ENCODE peak calls at places on chromosomes 16 and 17, in seven cellular contexts. E is GM19239; C is frontal cortex; W is A172; P is ACHN; U is activated CD8-positive, alpha-beta memory T cell treated with anti-CD3 and anti-CD28 coated beads for 4 hours; I is amniotic stem cell. M is an unnamed sample.

GRCh38 chr16:12584488-12585233 is 219.0 kb downstream of the CPPED1 start:
- DNase-seq in E (no peak), C (no peak), W (peak), P (no peak), U (no peak), I (no peak), M (no peak)

GRCh38 chr16:1788095-1788707 is 5.3 kb downstream of the IGFALS start:
- DNase-seq in E (no peak), C (no peak), W (no peak), P (no peak), U (no peak), I (no peak), M (no peak)

GRCh38 chr17:74128456-74128855 is 75.0 kb upstream of the RPL38 start:
- DNase-seq in E (no peak), C (no peak), W (no peak), P (no peak), U (no peak), I (no peak), M (no peak)

GRCh38 chr16:68642436-68643064 is 2.6 kb upstream of the CDH3 start:
- DNase-seq in E (no peak), C (no peak), W (no peak), P (no peak), U (no peak), I (no peak), M (no peak)

GRCh38 chr17:34725740-34726139 is 146.4 kb downstream of the TMEM132E start:
- DNase-seq in E (no peak), C (no peak), W (no peak), P (no peak), U (no peak), I (no peak), M (no peak)

GRCh38 chr16:67284699-67285646 is 5.6 kb downstream of the PLEKHG4 start:
- DNase-seq in E (no peak), C (no peak), W (peak), P (peak), U (no peak), I (no peak), M (peak)

GRCh38 chr17:32491371-32492280 is 4.8 kb downstream of the CDK5R1 start:
- DNase-seq in E (no peak), C (no peak), W (no peak), P (no peak), U (no peak), I (no peak), M (no peak)

GRCh38 chr16:48603647-48604376 is 6.2 kb downstream of the N4BP1 start:
- DNase-seq in E (no peak), C (no peak), W (no peak), P (no peak), U (no peak), I (no peak), M (no peak)

GRCh38 chr17:47275245-47275984 is 21.8 kb downstream of the ITGB3 start:
- DNase-seq in E (no peak), C (no peak), W (peak), P (no peak), U (no peak), I (peak), M (peak)

GRCh38 chr17:19317359-19318095 is 45.0 kb downstream of the B9D1 start:
- DNase-seq in E (no peak), C (peak), W (no peak), P (peak), U (no peak), I (peak), M (peak)

GRCh38 chr16:81956213-81956948 is 54.9 kb downstream of the SDR42E1 start:
- DNase-seq in E (no peak), C (no peak), W (no peak), P (no peak), U (no peak), I (no peak), M (no peak)

GRCh38 chr16:14043278-14043677 is 27.8 kb upstream of the MRTFB start:
- DNase-seq in E (no peak), C (no peak), W (no peak), P (no peak), U (no peak), I (no peak), M (no peak)

GRCh38 chr16:84138824-84139627 is 6.0 kb downstream of the HSDL1 start:
- DNase-seq in E (peak), C (no peak), W (peak), P (no peak), U (no peak), I (no peak), M (peak)

GRCh38 chr17:68293490-68294195 is 2.3 kb downstream of the ARSG start:
- DNase-seq in E (no peak), C (no peak), W (no peak), P (no peak), U (no peak), I (no peak), M (no peak)

GRCh38 chr17:78529871-78530670 is 47.1 kb downstream of the DNAH17 start:
- DNase-seq in E (no peak), C (peak), W (no peak), P (no peak), U (no peak), I (no peak), M (no peak)

GRCh38 chr17:2911035-2911754 is 115.0 kb downstream of the RAP1GAP2 start:
- DNase-seq in E (no peak), C (no peak), W (no peak), P (no peak), U (no peak), I (no peak), M (no peak)

GRCh38 chr17:63842173-63842539 is 329 bp downstream of the SMARCD2 start:
- DNase-seq in E (no peak), C (no peak), W (no peak), P (no peak), U (no peak), I (no peak), M (no peak)

GRCh38 chr17:2867441-2868424 is 71.5 kb downstream of the RAP1GAP2 start:
- DNase-seq in E (no peak), C (no peak), W (peak), P (no peak), U (no peak), I (no peak), M (no peak)

GRCh38 chr16:27722892-27723450 is 173.0 kb downstream of the KATNIP start:
- DNase-seq in E (no peak), C (no peak), W (no peak), P (no peak), U (no peak), I (no peak), M (no peak)

GRCh38 chr17:7081341-7082062 is 1.5 kb upstream of the CLEC10A start:
- DNase-seq in E (no peak), C (no peak), W (no peak), P (no peak), U (peak), I (no peak), M (no peak)

GRCh38 chr16:67959930-67960329 is 8.5 kb downstream of the SLC12A4 start:
- DNase-seq in E (no peak), C (no peak), W (no peak), P (no peak), U (no peak), I (no peak), M (no peak)

GRCh38 chr17:30332057-30332542 is 1.8 kb downstream of the TMIGD1 start:
- DNase-seq in E (no peak), C (no peak), W (peak), P (peak), U (peak), I (no peak), M (peak)

GRCh38 chr17:77036841-77037381 is 103.9 kb upstream of the SEC14L1 start:
- DNase-seq in E (no peak), C (no peak), W (peak), P (no peak), U (no peak), I (no peak), M (no peak)

GRCh38 chr16:21599994-21600773 is 807 bp downstream of the METTL9 start:
- DNase-seq in E (peak), C (no peak), W (peak), P (peak), U (no peak), I (peak), M (no peak)

GRCh38 chr17:8124350-8125195 is 667 bp upstream of the HES7 start:
- DNase-seq in E (no peak), C (no peak), W (no peak), P (peak), U (no peak), I (no peak), M (no peak)

M was measured in H4.